ENCODE peak calls at places on chromosomes 2 and 18, in five cellular contexts. C is IMR-90, B is NB4, J is uterus, L is endothelial cell of umbilical vein. K is an unnamed sample.

GRCh38 chr18:49139726-49140125 is 189.0 kb upstream of the SMAD7 start:
- DNase-seq in C (no peak), B (no peak), J (no peak), L (no peak), K (no peak)

GRCh38 chr2:158072361-158072760 is 29.3 kb upstream of the UPP2 start:
- DNase-seq in C (no peak), B (no peak), J (no peak), L (no peak), K (no peak)

GRCh38 chr2:152166633-152167032 is 8.9 kb downstream of the STAM2 start:
- DNase-seq in C (peak; percentile 81), B (no peak), J (no peak), L (peak; percentile 61), K (peak; percentile 39)

GRCh38 chr2:16633632-16634430 is 31.8 kb downstream of the CYRIA start:
- DNase-seq in C (peak; percentile 55), B (no peak), J (no peak), L (peak; percentile 56), K (no peak)

GRCh38 chr2:48651127-48651526 is 33.5 kb downstream of the GTF2A1L start:
- DNase-seq in C (peak; percentile 76), B (no peak), J (no peak), L (peak; percentile 47), K (peak; percentile 48)

GRCh38 chr2:37387143-37387835 is 42.9 kb downstream of the QPCT start:
- DNase-seq in C (peak; percentile 93), B (no peak), J (no peak), L (no peak), K (peak; percentile 86)

GRCh38 chr18:31041346-31042067 is 1.0 kb downstream of the DSC3 start:
- DNase-seq in C (no peak), B (no peak), J (no peak), L (peak; percentile 3), K (no peak)

GRCh38 chr2:152336103-152336853 is 1.3 kb downstream of the FMNL2 start:
- DNase-seq in C (peak; percentile 47), B (peak; percentile 67), J (peak; percentile 55), L (peak; percentile 54), K (no peak)

GRCh38 chr2:236871500-236872001 is 214.1 kb upstream of the COPS8 start:
- DNase-seq in C (peak; percentile 91), B (peak; percentile 91), J (peak; percentile 36), L (peak; percentile 96), K (peak; percentile 99)

GRCh38 chr2:183840061-183840584 is 715.9 kb downstream of the NUP35 start:
- DNase-seq in C (no peak), B (no peak), J (no peak), L (no peak), K (no peak)

GRCh38 chr2:214378455-214379103 is 32.3 kb upstream of the VWC2L start:
- DNase-seq in C (no peak), B (no peak), J (no peak), L (no peak), K (no peak)

GRCh38 chr2:94759211-94759610 is 112.0 kb upstream of the TEKT4 start:
- DNase-seq in C (no peak), B (peak; percentile 77), J (no peak), L (no peak), K (no peak)

GRCh38 chr18:56028514-56028913 is 440.5 kb upstream of the TCF4 start:
- DNase-seq in C (peak; percentile 80), B (no peak), J (no peak), L (peak; percentile 8), K (peak; percentile 8)

GRCh38 chr2:98908909-98909308 is 27.1 kb downstream of the CRACDL start:
- DNase-seq in C (peak; percentile 52), B (peak; percentile 81), J (no peak), L (no peak), K (peak; percentile 65)

GRCh38 chr18:36296591-36297418 is 708 bp upstream of the FHOD3 start:
- DNase-seq in C (peak; percentile 77), B (peak; percentile 18), J (peak; percentile 37), L (peak; percentile 68), K (peak; percentile 90)

GRCh38 chr2:28674713-28675068 is 76.9 kb upstream of the PPP1CB start:
- DNase-seq in C (no peak), B (no peak), J (no peak), L (no peak), K (no peak)

GRCh38 chr2:213150315-213150951 is 979 bp downstream of the IKZF2 start:
- DNase-seq in C (peak; percentile 13), B (peak; percentile 17), J (peak; percentile 24), L (no peak), K (peak; percentile 33)

GRCh38 chr2:108267117-108267516 is 21.6 kb upstream of the SULT1C2 start:
- DNase-seq in C (peak; percentile 71), B (peak; percentile 74), J (peak; percentile 24), L (no peak), K (peak; percentile 33)

GRCh38 chr2:235639387-235639786 is 145.5 kb downstream of the AGAP1 start:
- DNase-seq in C (peak; percentile 95), B (peak; percentile 29), J (peak; percentile 85), L (no peak), K (peak; percentile 93)

GRCh38 chr18:42011053-42011452 is 56.0 kb downstream of the PIK3C3 start:
- DNase-seq in C (no peak), B (no peak), J (no peak), L (no peak), K (no peak)

GRCh38 chr2:68921646-68922045 is 31.0 kb downstream of the GKN2 start:
- DNase-seq in C (peak; percentile 79), B (no peak), J (no peak), L (no peak), K (no peak)

GRCh38 chr2:171434671-171434980 is 600 bp downstream of the DCAF17 start:
- DNase-seq in C (no peak), B (no peak), J (peak; percentile 42), L (no peak), K (no peak)

GRCh38 chr2:99602475-99602874 is 112.7 kb upstream of the REV1 start:
- DNase-seq in C (peak; percentile 79), B (no peak), J (no peak), L (no peak), K (peak; percentile 77)

GRCh38 chr2:108377815-108378630 is at the start of gene SULT1C4:
- DNase-seq in C (peak; percentile 66), B (no peak), J (peak; percentile 49), L (peak; percentile 95), K (peak; percentile 28)

GRCh38 chr18:34222025-34222395 is 2.7 kb downstream of the NOL4 start:
- DNase-seq in C (no peak), B (no peak), J (no peak), L (peak; percentile 4), K (no peak)

GRCh38 chr2:42969231-42970150 is 177.1 kb upstream of the HAAO start:
- DNase-seq in C (peak; percentile 92), B (no peak), J (no peak), L (no peak), K (peak; percentile 93)

GRCh38 chr2:39913648-39914456 is 134.8 kb upstream of the THUMPD2 start:
- DNase-seq in C (peak; percentile 88), B (peak; percentile 77), J (no peak), L (peak; percentile 71), K (peak; percentile 69)

GRCh38 chr2:112811841-112812306 is 24.7 kb downstream of the IL1B start:
- DNase-seq in C (peak; percentile 96), B (no peak), J (peak; percentile 19), L (peak; percentile 99), K (peak; percentile 66)

GRCh38 chr18:48129621-48130082 is 199.2 kb upstream of the SMAD2 start:
- DNase-seq in C (no peak), B (no peak), J (peak; percentile 68), L (no peak), K (no peak)

DNA sequence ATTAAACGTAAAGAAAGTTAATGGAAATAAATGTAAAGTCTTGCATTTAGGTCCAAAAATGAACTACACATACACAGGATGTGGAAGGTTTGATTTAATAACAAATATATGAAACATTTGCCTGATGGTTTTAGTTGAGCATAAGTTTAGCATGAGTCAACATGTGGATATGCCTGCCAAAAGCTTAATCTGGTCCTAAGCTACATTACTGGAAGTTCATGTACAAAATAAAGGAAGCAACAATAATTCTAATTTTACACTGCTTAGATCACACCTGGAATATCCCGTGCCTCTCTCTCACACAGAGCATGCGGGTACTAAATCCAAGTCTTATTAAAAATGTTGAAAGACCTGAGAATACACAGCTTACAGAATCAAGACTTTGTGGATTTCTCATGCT is 276.5 kb upstream of the NRP2 start:
- DNase-seq in C (peak; percentile 94), B (no peak), J (no peak), L (peak; percentile 87), K (peak; percentile 66)
- H3K4me3 ChIP-seq in C (no peak overlapping the region), B (no peak overlapping the region), J (no peak overlapping the region), L (no peak overlapping the region), K (no peak overlapping the region)

GRCh38 chr18:61435064-61435652 is 101.9 kb downstream of the CDH20 start:
- DNase-seq in C (peak; percentile 10), B (peak; percentile 25), J (no peak), L (peak; percentile 36), K (peak; percentile 35)
- TF ChIP-seq CTCF in C (peak; percentile 44), B (peak; percentile 49), J (no peak), L (peak; percentile 59), K (peak; percentile 47)

GRCh38 chr2:31944828-31945571 is 65.8 kb downstream of the MEMO1 start:
- DNase-seq in C (no peak), B (no peak), J (no peak), L (no peak), K (no peak)

GRCh38 chr2:31943636-31944225 is 67.1 kb downstream of the MEMO1 start:
- DNase-seq in C (no peak), B (no peak), J (no peak), L (no peak), K (no peak)

GRCh38 chr2:31947871-31948270 is 62.9 kb downstream of the MEMO1 start:
- DNase-seq in C (no peak), B (no peak), J (no peak), L (no peak), K (no peak)

GRCh38 chr2:31946838-31947237 is 64.0 kb downstream of the MEMO1 start:
- DNase-seq in C (no peak), B (no peak), J (no peak), L (no peak), K (no peak)

DNA sequence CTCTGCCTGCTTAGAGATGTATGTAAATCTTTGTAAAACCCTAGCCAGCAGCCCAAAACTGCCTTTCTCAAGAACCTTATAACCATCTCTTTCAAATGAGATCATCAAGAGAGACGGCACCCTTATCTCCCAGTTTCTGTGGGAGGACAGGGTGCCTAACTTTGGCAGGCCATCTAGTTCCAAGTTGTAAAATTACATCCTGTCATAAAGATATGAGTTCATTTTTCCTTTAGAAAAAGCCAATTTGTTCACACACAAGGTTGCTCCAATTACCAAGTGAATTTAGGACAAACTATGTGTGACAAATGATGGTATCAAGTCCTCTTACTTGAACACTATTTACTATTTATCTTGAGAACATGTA is 65.3 kb downstream of the MEMO1 start:
- DNase-seq in C (peak; percentile 5), B (peak; percentile 24), J (no peak), L (peak; percentile 6), K (no peak)
- H3K4me3 ChIP-seq in C (no peak overlapping the region), B (no peak overlapping the region), J (no peak overlapping the region), L (no peak overlapping the region), K (no peak overlapping the region)

GRCh38 chr18:9057646-9058045 is 44.9 kb upstream of the NDUFV2 start:
- DNase-seq in C (no peak), B (no peak), J (no peak), L (no peak), K (no peak)
- TF ChIP-seq CTCF in C (no peak), B (no peak), J (no peak), L (no peak), K (no peak)

K was measured in foreskin fibroblast.